ENCODE peak calls at places on chromosomes 1 and 21, in seven cellular contexts. L, T, V, W, P, A and I are unnamed samples. For H3K4me1, the result is how much of the 10 kb centered on the place peaks cover.

GRCh38 chr21:27269646-27270045 is 302.8 kb upstream of the ADAMTS5 start:
- DNase-seq in L (no peak), T (no peak), V (no peak), W (no peak), P (no peak), A (peak), I (no peak)

GRCh38 chr1:149849947-149850360 is 49.4 kb upstream of the BOLA1 start:
- DNase-seq in L (no peak), T (no peak), V (no peak), W (no peak), P (peak), A (no peak), I (no peak)

GRCh38 chr21:44497641-44498243 is 42.3 kb downstream of the KRTAP10-1 start:
- DNase-seq in L (no peak), T (no peak), V (no peak), W (no peak), P (no peak), A (no peak), I (no peak)

GRCh38 chr1:44030606-44031050 is 634 bp downstream of the SLC6A9 start:
- DNase-seq in L (no peak), T (no peak), V (no peak), W (no peak), P (peak), A (peak), I (peak)

GRCh38 chr1:202710070-202711025 is at the start of gene SYT2:
- DNase-seq in L (no peak), T (no peak), V (no peak), W (peak), P (peak), A (no peak), I (no peak)

GRCh38 chr21:25963186-25963585 is 207.4 kb downstream of the APP start:
- DNase-seq in L (no peak), T (peak), V (no peak), W (no peak), P (peak), A (peak), I (no peak)

GRCh38 chr1:19532519-19532918 is 47.2 kb upstream of the CAPZB start:
- DNase-seq in L (no peak), T (no peak), V (no peak), W (no peak), P (no peak), A (no peak), I (no peak)

GRCh38 chr1:53982034-53982761 is 35.8 kb downstream of the LDLRAD1 start:
- DNase-seq in L (no peak), T (no peak), V (no peak), W (no peak), P (peak), A (peak), I (peak)

GRCh38 chr1:227357229-227358078 is 39.2 kb upstream of the CDC42BPA start:
- DNase-seq in L (no peak), T (peak), V (peak), W (peak), P (peak), A (peak), I (no peak)

GRCh38 chr1:117686907-117687306 is 81.1 kb downstream of the TENT5C start:
- DNase-seq in L (no peak), T (no peak), V (no peak), W (no peak), P (no peak), A (peak), I (no peak)

GRCh38 chr1:233714631-233715217 is 100.8 kb downstream of the KCNK1 start:
- DNase-seq in L (no peak), T (no peak), V (no peak), W (no peak), P (no peak), A (no peak), I (no peak)

GRCh38 chr1:247824023-247824422 is at the start of gene OR14A16:
- DNase-seq in L (no peak), T (no peak), V (no peak), W (no peak), P (no peak), A (no peak), I (no peak)

GRCh38 chr1:245874942-245875580 is 632.0 kb downstream of the SMYD3 start:
- DNase-seq in L (no peak), T (peak), V (no peak), W (peak), P (peak), A (peak), I (no peak)

GRCh38 chr1:113372546-113372945 is 17.8 kb upstream of the MAGI3 start:
- DNase-seq in L (no peak), T (no peak), V (no peak), W (no peak), P (no peak), A (no peak), I (no peak)

GRCh38 chr1:228542376-228542775 is 55.2 kb downstream of the RNF187 start:
- DNase-seq in L (no peak), T (no peak), V (no peak), W (no peak), P (no peak), A (no peak), I (no peak)

GRCh38 chr1:50531601-50532000 is 108.4 kb upstream of the DMRTA2 start:
- DNase-seq in L (no peak), T (no peak), V (no peak), W (no peak), P (no peak), A (no peak), I (no peak)

GRCh38 chr1:115412286-115412685 is 74.2 kb upstream of the NGF start:
- DNase-seq in L (no peak), T (no peak), V (no peak), W (no peak), P (no peak), A (no peak), I (no peak)

GRCh38 chr1:17167783-17168479 is 37.0 kb upstream of the PADI1 start:
- DNase-seq in L (no peak), T (no peak), V (no peak), W (no peak), P (no peak), A (peak), I (no peak)

GRCh38 chr1:42177551-42177981 is 13.0 kb upstream of the GUCA2A start:
- DNase-seq in L (no peak), T (peak), V (no peak), W (no peak), P (no peak), A (peak), I (no peak)

GRCh38 chr21:35249636-35250035 is 200.5 kb upstream of the RUNX1 start:
- DNase-seq in L (no peak), T (no peak), V (no peak), W (no peak), P (no peak), A (no peak), I (no peak)

GRCh38 chr1:239854956-239855355 is 236.7 kb upstream of the FMN2 start:
- DNase-seq in L (no peak), T (no peak), V (no peak), W (no peak), P (peak), A (no peak), I (no peak)

GRCh38 chr1:153610334-153611023 is 2.5 kb downstream of the S100A16 start:
- DNase-seq in L (no peak), T (no peak), V (no peak), W (peak), P (no peak), A (peak), I (no peak)

GRCh38 chr21:37532868-37533780 is 166.6 kb downstream of the DYRK1A start:
- DNase-seq in L (no peak), T (no peak), V (peak), W (peak), P (peak), A (peak), I (no peak)

GRCh38 chr1:172003766-172004530 is 162.7 kb downstream of the DNM3 start:
- DNase-seq in L (no peak), T (no peak), V (no peak), W (no peak), P (no peak), A (peak), I (no peak)

GRCh38 chr1:90580176-90580575 is 136.9 kb downstream of the BARHL2 start:
- DNase-seq in L (no peak), T (no peak), V (no peak), W (no peak), P (peak), A (no peak), I (no peak)

GRCh38 chr1:120179420-120180348 is 3.4 kb upstream of the SEC22B start:
- DNase-seq in L (no peak), T (no peak), V (no peak), W (no peak), P (peak), A (peak), I (no peak)

GRCh38 chr1:8093221-8093980 is 67.3 kb upstream of the ERRFI1 start:
- DNase-seq in L (no peak), T (no peak), V (no peak), W (no peak), P (no peak), A (no peak), I (no peak)

GRCh38 chr1:204323887-204324286 is 35.8 kb downstream of the PLEKHA6 start:
- DNase-seq in L (no peak), T (no peak), V (no peak), W (no peak), P (no peak), A (peak), I (no peak)

GRCh38 chr1:8780405-8780804 is 37.0 kb downstream of the RERE start:
- DNase-seq in L (no peak), T (no peak), V (no peak), W (no peak), P (no peak), A (no peak), I (no peak)

GRCh38 chr1:228150458-228151169 is 884 bp downstream of the GJC2 start:
- DNase-seq in L (no peak), T (no peak), V (peak), W (no peak), P (no peak), A (peak), I (no peak)

GRCh38 chr1:90616395-90616794 is 100.7 kb downstream of the BARHL2 start:
- DNase-seq in L (no peak), T (no peak), V (no peak), W (no peak), P (peak), A (no peak), I (no peak)

GRCh38 chr1:32782086-32782485 is 35.1 kb downstream of the YARS1 start:
- DNase-seq in L (no peak), T (no peak), V (no peak), W (no peak), P (peak), A (no peak), I (no peak)

GRCh38 chr1:212566522-212567479 is 41.8 kb upstream of the ATF3 start:
- DNase-seq in L (peak), T (no peak), V (no peak), W (no peak), P (peak), A (peak), I (no peak)

GRCh38 chr1:28085129-28085528 is 3.3 kb downstream of the EYA3 start:
- DNase-seq in L (no peak), T (no peak), V (no peak), W (no peak), P (no peak), A (no peak), I (no peak)

GRCh38 chr1:90718411-90719320 is 1.6 kb upstream of the BARHL2 start:
- DNase-seq in L (no peak), T (no peak), V (no peak), W (no peak), P (peak), A (no peak), I (no peak)

GRCh38 chr1:47536646-47537118 is 98.8 kb downstream of the FOXD2 start:
- DNase-seq in L (no peak), T (no peak), V (no peak), W (no peak), P (no peak), A (no peak), I (no peak)
- H3K27ac ChIP-seq in L (no peak), T (no peak), V (peak), W (no peak), P (no peak), A (no peak), I (no peak)

DNA sequence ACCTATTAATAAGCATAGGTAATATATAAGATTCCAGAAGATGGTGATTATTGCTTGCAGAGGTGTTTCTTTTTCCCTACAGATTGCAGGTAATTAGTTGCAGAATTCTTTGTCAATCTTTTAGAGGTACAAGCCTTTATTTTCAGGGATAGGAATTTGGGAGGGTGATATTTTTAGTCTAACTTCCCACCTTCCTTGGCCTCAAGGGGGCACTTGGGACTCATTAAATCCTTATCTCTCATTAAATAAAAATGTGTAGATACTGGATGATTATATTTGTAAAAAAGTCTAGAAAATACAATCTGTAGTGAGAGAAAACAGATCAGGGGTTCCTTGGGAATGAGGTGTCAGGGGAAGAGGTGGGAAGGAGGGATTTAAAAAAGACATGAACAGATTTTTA is 179.2 kb downstream of the PATJ start:
- DNase-seq in L (no peak), T (no peak), V (no peak), W (no peak), P (peak), A (no peak), I (no peak)
- TF ChIP-seq CTCF in L (no peak), T (no peak), V (no peak), W (peak), P (peak), A (peak), I (no peak)

GRCh38 chr1:63777286-63777685 is 3.5 kb downstream of the ROR1 start:
- DNase-seq in L (no peak), T (no peak), V (no peak), W (no peak), P (no peak), A (no peak), I (no peak)
- H3K4me1 ChIP-seq in L (under half), T (under half), V (under half), W (under half), P (under half), A (under half), I (under half)

GRCh38 chr1:40377512-40377911 is 4.0 kb downstream of the SMAP2 start:
- DNase-seq in L (no peak), T (no peak), V (no peak), W (no peak), P (no peak), A (no peak), I (no peak)

GRCh38 chr1:40372658-40373322 is 737 bp upstream of the SMAP2 start:
- DNase-seq in L (no peak), T (no peak), V (no peak), W (no peak), P (peak), A (no peak), I (no peak)

GRCh38 chr1:40373323-40374283 is at the start of gene SMAP2:
- DNase-seq in L (peak), T (peak), V (peak), W (peak), P (peak), A (peak), I (peak)

GRCh38 chr1:40371707-40372258 is 1.7 kb upstream of the SMAP2 start:
- DNase-seq in L (no peak), T (no peak), V (no peak), W (no peak), P (peak), A (no peak), I (no peak)
- H3K27ac ChIP-seq in L (no peak), T (no peak), V (no peak), W (no peak), P (no peak), A (no peak), I (no peak)

DNA sequence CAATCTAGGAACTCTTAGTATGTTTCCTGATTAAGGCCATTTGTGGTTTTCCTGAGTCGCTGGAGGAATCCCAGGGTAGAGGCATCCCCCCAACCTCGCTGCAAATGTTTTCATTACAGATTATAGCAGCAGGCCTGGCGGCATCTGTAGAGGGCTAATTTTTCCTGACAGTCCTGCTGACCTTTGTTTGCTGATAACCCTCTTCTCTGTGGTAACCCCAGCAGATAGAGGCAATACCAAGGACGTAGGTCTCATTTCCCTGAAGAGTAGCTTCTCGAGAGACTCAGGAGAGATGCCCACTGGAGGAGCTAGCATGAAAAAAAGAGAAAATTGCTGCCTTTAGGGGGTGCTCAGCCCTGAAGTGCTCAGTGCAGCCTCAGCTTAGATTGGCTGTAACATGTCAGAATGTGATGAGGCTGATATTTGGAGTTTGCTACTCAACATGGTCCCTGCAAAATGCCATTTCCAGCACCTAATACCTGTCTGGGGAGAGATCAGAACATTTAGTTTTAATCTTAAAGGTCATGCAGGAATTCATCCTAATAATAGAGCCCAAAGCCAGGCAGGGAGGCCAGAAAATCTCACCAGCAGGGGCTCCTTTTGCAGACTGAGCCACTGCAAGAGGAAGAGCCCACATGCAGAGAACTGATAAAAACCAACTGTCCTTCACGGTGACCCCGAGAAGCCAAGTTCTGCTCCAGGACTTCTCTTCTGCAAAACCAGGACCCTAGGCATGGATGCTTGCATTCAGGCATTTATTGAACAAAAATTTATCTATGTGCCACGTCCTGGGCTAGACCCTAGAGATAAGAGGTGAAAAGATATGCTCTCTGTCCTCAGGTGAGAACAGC is 184.5 kb downstream of the KAZN start:
- DNase-seq in L (no peak), T (no peak), V (no peak), W (no peak), P (peak), A (no peak), I (no peak)
- TF ChIP-seq CTCF in L (no peak), T (no peak), V (no peak), W (no peak), P (peak), A (no peak), I (no peak)

DNA sequence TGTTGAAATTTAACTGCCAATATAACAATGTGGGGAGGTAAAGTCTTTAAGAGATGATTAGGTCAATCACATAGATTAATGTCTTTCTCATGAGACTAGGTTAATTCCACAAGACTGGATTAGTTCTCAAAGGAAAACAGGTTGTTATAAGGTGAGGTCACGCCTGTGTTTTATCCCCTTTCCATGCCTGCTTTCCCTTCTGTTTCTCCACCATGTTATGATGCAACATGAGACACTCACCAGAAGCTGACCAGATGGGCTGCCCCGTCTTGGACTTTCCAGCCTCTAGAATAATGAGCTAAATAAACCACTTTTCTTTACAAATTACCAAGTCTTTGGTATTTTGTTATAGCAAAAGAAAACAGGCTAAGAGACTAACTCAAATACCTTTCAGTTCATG is 70.8 kb downstream of the DDAH1 start:
- DNase-seq in L (no peak), T (no peak), V (no peak), W (no peak), P (no peak), A (no peak), I (no peak)
- H3K4me1 ChIP-seq in L (under half), T (under half), V (under half), W (under half), P (under half), A (under half), I (under half)

DNA sequence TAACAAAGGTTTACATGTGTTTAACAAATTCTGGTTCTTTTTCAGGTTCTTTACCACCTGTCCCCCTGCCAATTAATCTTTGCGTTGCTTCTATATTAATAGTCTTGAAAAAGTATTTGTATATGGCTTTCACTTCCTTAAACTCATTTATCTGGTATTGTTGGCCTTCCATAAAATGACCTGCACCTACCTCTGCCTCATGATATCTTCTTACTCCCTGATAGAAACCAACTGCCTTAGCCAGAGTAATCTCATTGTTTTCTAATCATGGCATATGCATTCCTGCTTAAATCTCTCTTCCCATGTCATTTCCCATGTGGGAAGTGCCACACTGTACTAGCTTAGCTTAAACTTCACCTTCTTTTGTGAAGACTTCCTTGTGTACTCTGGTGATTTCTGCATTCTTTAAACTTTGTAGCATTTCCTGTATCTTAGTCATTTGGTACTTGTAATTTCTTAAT is 8.7 kb downstream of the SMG7 start:
- DNase-seq in L (peak), T (no peak), V (no peak), W (no peak), P (peak), A (no peak), I (no peak)
- H3K27ac ChIP-seq in L (peak), T (no peak), V (no peak), W (peak), P (no peak), A (no peak), I (no peak)

GRCh38 chr21:40844935-40845334 is 2.0 kb downstream of the DSCAM start:
- DNase-seq in L (no peak), T (no peak), V (no peak), W (no peak), P (no peak), A (no peak), I (no peak)

GRCh38 chr21:40839551-40839950 is 7.4 kb downstream of the DSCAM start:
- DNase-seq in L (no peak), T (no peak), V (no peak), W (no peak), P (no peak), A (peak), I (no peak)

GRCh38 chr21:40841524-40842196 is 5.3 kb downstream of the DSCAM start:
- DNase-seq in L (no peak), T (peak), V (no peak), W (no peak), P (peak), A (peak), I (peak)

GRCh38 chr21:40840441-40840840 is 6.5 kb downstream of the DSCAM start:
- DNase-seq in L (no peak), T (no peak), V (no peak), W (no peak), P (no peak), A (peak), I (no peak)

DNA sequence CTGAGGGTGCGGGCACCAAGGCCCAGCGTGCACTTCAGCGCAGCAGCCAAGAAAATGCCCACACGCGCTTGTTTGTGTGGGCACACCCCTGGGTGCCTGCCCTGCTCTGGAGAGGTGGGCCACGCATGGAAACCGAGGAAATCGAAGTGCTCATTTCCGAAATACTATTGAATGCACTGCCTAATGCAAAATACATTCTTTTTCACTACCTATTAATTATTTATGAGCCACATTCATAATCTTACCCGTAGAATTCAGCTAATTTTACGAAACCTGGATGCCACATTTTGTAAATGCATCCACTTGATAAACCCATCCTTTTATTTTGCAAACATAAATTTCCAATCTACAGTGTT is 4.8 kb downstream of the DSCAM start:
- DNase-seq in L (no peak), T (no peak), V (no peak), W (no peak), P (no peak), A (no peak), I (no peak)
- TF ChIP-seq CTCF in L (no peak), T (no peak), V (no peak), W (peak), P (no peak), A (no peak), I (no peak)